ENCODE peak calls at places on chromosomes 6 and 20, in six cellular contexts. A is mucosa of descending colon, D is IMR-90, C is BE2C, R is breast epithelium, X is kidney. K is an unnamed sample. For H3K36me3, the result is how much of the 10 kb centered on the place peaks cover.

GRCh38 chr6:10720229-10720959 is 2.5 kb upstream of the TMEM14C start:
- DNase-seq in A (peak), D (peak), C (peak), R (no peak), X (peak), K (no peak)

GRCh38 chr6:99347804-99348203 is 1.7 kb downstream of the FAXC start:
- DNase-seq in A (no peak), D (no peak), C (no peak), R (no peak), X (no peak), K (no peak)

GRCh38 chr6:89999154-89999553 is 104.9 kb downstream of the GJA10 start:
- DNase-seq in A (peak), D (peak), C (peak), R (peak), X (peak), K (no peak)

GRCh38 chr6:43150051-43150751 is 20.9 kb upstream of the SRF start:
- DNase-seq in A (no peak), D (peak), C (no peak), R (no peak), X (no peak), K (no peak)

GRCh38 chr20:891121-892080 is 24.7 kb downstream of the ANGPT4 start:
- DNase-seq in A (no peak), D (no peak), C (no peak), R (peak), X (peak), K (no peak)

GRCh38 chr20:24781061-24781980 is 167.7 kb upstream of the CST7 start:
- DNase-seq in A (no peak), D (peak), C (peak), R (no peak), X (peak), K (no peak)

GRCh38 chr6:37693546-37694250 is 4.0 kb downstream of the MDGA1 start:
- DNase-seq in A (no peak), D (no peak), C (no peak), R (no peak), X (no peak), K (no peak)

GRCh38 chr20:45890997-45891983 is at the start of the genes CTSA and NEURL2:
- DNase-seq in A (peak), D (peak), C (peak), R (peak), X (peak), K (no peak)

GRCh38 chr6:157023958-157024357 is 246.8 kb downstream of the ARID1B start:
- DNase-seq in A (no peak), D (peak), C (no peak), R (no peak), X (no peak), K (no peak)
- TF ChIP-seq CTCF in A (no peak), D (no peak), C (no peak), R (no peak), X (no peak), K (no peak)

GRCh38 chr20:32480361-32481199 is 104.6 kb downstream of the NOL4L start:
- DNase-seq in A (peak), D (peak), C (no peak), R (no peak), X (peak), K (no peak)
- H3K4me3 ChIP-seq in A (no peak), D (no peak), C (no peak), R (peak), X (peak), K (no peak)

GRCh38 chr20:58910473-58910872 is 58.0 kb downstream of the GNAS start:
- DNase-seq in A (no peak), D (no peak), C (no peak), R (no peak), X (no peak), K (no peak)
- H3K36me3 ChIP-seq in A (under half), D (under half), C (half or more), R (under half), X (under half), K (under half)

GRCh38 chr6:135675862-135676261 is 175.6 kb upstream of the PDE7B start:
- DNase-seq in A (no peak), D (peak), C (peak), R (no peak), X (no peak), K (no peak)
- TF ChIP-seq CTCF in A (no peak), D (peak), C (peak), R (no peak), X (peak), K (no peak)

DNA sequence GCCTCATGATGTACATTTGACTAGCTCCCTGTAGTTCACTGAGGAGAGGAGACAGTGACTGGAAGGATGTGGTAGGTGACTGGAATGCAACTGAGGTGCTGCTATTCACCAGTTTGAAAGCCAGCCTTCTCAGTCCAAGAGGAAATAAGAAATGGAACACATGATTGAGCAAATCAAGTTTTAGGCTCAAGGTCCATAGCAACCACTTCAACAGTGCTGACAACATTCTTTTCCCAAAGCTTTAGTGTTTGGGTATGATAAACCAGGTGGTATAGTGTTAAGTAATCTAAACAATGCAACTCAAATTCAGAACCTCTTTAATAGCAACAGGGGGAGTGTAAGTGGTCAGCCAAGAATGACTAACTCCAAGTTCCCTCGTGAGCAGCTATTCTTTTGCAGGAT is 9.2 kb downstream of the ZHX3 start:
- DNase-seq in A (no peak), D (peak), C (no peak), R (no peak), X (no peak), K (peak)
- H3K4me3 ChIP-seq in A (no peak), D (no peak), C (no peak), R (no peak), X (no peak), K (no peak)

GRCh38 chr20:43991982-43992381 is 77.3 kb downstream of the TOX2 start:
- DNase-seq in A (no peak), D (no peak), C (no peak), R (no peak), X (no peak), K (no peak)

GRCh38 chr20:43994486-43995100 is 79.9 kb downstream of the TOX2 start:
- DNase-seq in A (no peak), D (peak), C (peak), R (no peak), X (no peak), K (no peak)

GRCh38 chr20:43993552-43993951 is 78.9 kb downstream of the TOX2 start:
- DNase-seq in A (no peak), D (peak), C (no peak), R (no peak), X (no peak), K (no peak)

GRCh38 chr20:43991264-43991663 is 76.6 kb downstream of the TOX2 start:
- DNase-seq in A (no peak), D (no peak), C (no peak), R (no peak), X (no peak), K (no peak)

GRCh38 chr20:43992885-43993284 is 78.2 kb downstream of the TOX2 start:
- DNase-seq in A (no peak), D (no peak), C (no peak), R (no peak), X (no peak), K (no peak)
- H3K36me3 ChIP-seq in A (under half), D (under half), C (under half), R (under half), X (under half), K (under half)

GRCh38 chr20:29301624-29302259 is 1955.7 kb upstream of the DEFB115 start:
- DNase-seq in A (no peak), D (no peak), C (no peak), R (no peak), X (no peak), K (no peak)
- TF ChIP-seq CTCF in A (no peak), D (no peak), C (no peak), R (no peak), X (no peak), K (no peak)